ENCODE peak calls at places on chromosome 20, in six cellular contexts. One of them, this sample, is unnamed. For H3K36me3, the result is how much of the 10 kb centered on the place peaks cover.

GRCh38 chr20:21027569-21027968 is 78.6 kb downstream of the LINC00237 start:
- DNase-seq in lower lobe of right lung: no peak
- DNase-seq in tibial artery: no peak
- DNase-seq in upper lobe of right lung: no peak
- DNase-seq in fibroblast of lung: no peak
- DNase-seq in tibial nerve: no peak
- DNase-seq in this sample: no peak

GRCh38 chr20:7147220-7147601 is 379.7 kb downstream of the BMP2 start:
- DNase-seq in tibial nerve: peak
- DNase-seq in lower lobe of right lung: no peak
- DNase-seq in upper lobe of right lung: no peak
- DNase-seq in fibroblast of lung: no peak
- DNase-seq in tibial artery: no peak
- DNase-seq in this sample: no peak

GRCh38 chr20:62732766-62733165 is 24.1 kb downstream of the NTSR1 start:
- DNase-seq in fibroblast of lung: no peak
- DNase-seq in upper lobe of right lung: peak
- DNase-seq in tibial artery: no peak
- DNase-seq in tibial nerve: no peak
- DNase-seq in lower lobe of right lung: peak
- DNase-seq in this sample: peak

GRCh38 chr20:59382326-59382725 is 81.9 kb downstream of the EDN3 start:
- DNase-seq in tibial nerve: no peak
- DNase-seq in tibial artery: no peak
- DNase-seq in lower lobe of right lung: no peak
- DNase-seq in upper lobe of right lung: no peak
- DNase-seq in fibroblast of lung: no peak
- DNase-seq in this sample: no peak

GRCh38 chr20:13174402-13174801 is 46.7 kb upstream of the ISM1 start:
- DNase-seq in fibroblast of lung: no peak
- DNase-seq in upper lobe of right lung: no peak
- DNase-seq in tibial nerve: no peak
- DNase-seq in lower lobe of right lung: no peak
- DNase-seq in tibial artery: no peak
- DNase-seq in this sample: no peak

GRCh38 chr20:11261533-11262000 is 587.8 kb upstream of the JAG1 start:
- DNase-seq in upper lobe of right lung: no peak
- DNase-seq in lower lobe of right lung: no peak
- DNase-seq in fibroblast of lung: peak
- DNase-seq in tibial artery: no peak
- DNase-seq in tibial nerve: no peak
- DNase-seq in this sample: no peak

GRCh38 chr20:61732511-61733210 is 333.0 kb downstream of the TAF4 start:
- DNase-seq in fibroblast of lung: no peak
- DNase-seq in upper lobe of right lung: no peak
- DNase-seq in tibial artery: no peak
- DNase-seq in lower lobe of right lung: peak
- DNase-seq in tibial nerve: no peak
- DNase-seq in this sample: no peak

GRCh38 chr20:24617757-24618450 is 148.5 kb downstream of the SYNDIG1 start:
- DNase-seq in tibial nerve: no peak
- DNase-seq in fibroblast of lung: no peak
- DNase-seq in lower lobe of right lung: no peak
- DNase-seq in tibial artery: no peak
- DNase-seq in upper lobe of right lung: no peak
- DNase-seq in this sample: no peak

GRCh38 chr20:56630086-56630493 is 984 bp downstream of the TFAP2C start:
- DNase-seq in tibial nerve: no peak
- DNase-seq in fibroblast of lung: no peak
- DNase-seq in lower lobe of right lung: peak
- DNase-seq in upper lobe of right lung: peak
- DNase-seq in tibial artery: no peak
- DNase-seq in this sample: peak

GRCh38 chr20:25258828-25259227 is 10.9 kb downstream of the PYGB start:
- DNase-seq in upper lobe of right lung: no peak
- DNase-seq in fibroblast of lung: no peak
- DNase-seq in tibial nerve: no peak
- DNase-seq in tibial artery: no peak
- DNase-seq in lower lobe of right lung: no peak
- DNase-seq in this sample: no peak

GRCh38 chr20:49559411-49560081 is 8.4 kb downstream of the PTGIS start:
- DNase-seq in tibial artery: no peak
- DNase-seq in lower lobe of right lung: no peak
- DNase-seq in tibial nerve: peak
- DNase-seq in upper lobe of right lung: no peak
- DNase-seq in fibroblast of lung: peak
- DNase-seq in this sample: no peak

GRCh38 chr20:58891686-58892125 is 39.2 kb downstream of the GNAS start:
- DNase-seq in tibial artery: peak
- DNase-seq in fibroblast of lung: peak
- DNase-seq in upper lobe of right lung: peak
- DNase-seq in tibial nerve: no peak
- DNase-seq in lower lobe of right lung: peak
- DNase-seq in this sample: peak

GRCh38 chr20:58596244-58597010 is 54.7 kb upstream of the STX16 start:
- DNase-seq in tibial artery: no peak
- DNase-seq in fibroblast of lung: no peak
- DNase-seq in tibial nerve: no peak
- DNase-seq in lower lobe of right lung: no peak
- DNase-seq in upper lobe of right lung: no peak
- DNase-seq in this sample: no peak

GRCh38 chr20:29408034-29408695 is 1849.3 kb upstream of the DEFB115 start:
- DNase-seq in fibroblast of lung: no peak
- DNase-seq in tibial artery: no peak
- DNase-seq in upper lobe of right lung: no peak
- DNase-seq in tibial nerve: no peak
- DNase-seq in lower lobe of right lung: no peak
- DNase-seq in this sample: no peak

GRCh38 chr20:14890713-14891112 is 553.3 kb upstream of the FLRT3 start:
- DNase-seq in fibroblast of lung: no peak
- DNase-seq in upper lobe of right lung: no peak
- DNase-seq in tibial artery: no peak
- DNase-seq in lower lobe of right lung: no peak
- DNase-seq in tibial nerve: no peak
- DNase-seq in this sample: no peak

GRCh38 chr20:34993941-34994508 is 38.4 kb downstream of the MYH7B start:
- DNase-seq in fibroblast of lung: no peak
- DNase-seq in tibial artery: no peak
- DNase-seq in upper lobe of right lung: no peak
- DNase-seq in lower lobe of right lung: no peak
- DNase-seq in tibial nerve: no peak
- DNase-seq in this sample: peak
- H3K27ac ChIP-seq in fibroblast of lung: no peak
- H3K27ac ChIP-seq in tibial artery: no peak
- H3K27ac ChIP-seq in upper lobe of right lung: no peak
- H3K27ac ChIP-seq in lower lobe of right lung: no peak
- H3K27ac ChIP-seq in tibial nerve: no peak
- H3K27ac ChIP-seq in this sample: no peak

DNA sequence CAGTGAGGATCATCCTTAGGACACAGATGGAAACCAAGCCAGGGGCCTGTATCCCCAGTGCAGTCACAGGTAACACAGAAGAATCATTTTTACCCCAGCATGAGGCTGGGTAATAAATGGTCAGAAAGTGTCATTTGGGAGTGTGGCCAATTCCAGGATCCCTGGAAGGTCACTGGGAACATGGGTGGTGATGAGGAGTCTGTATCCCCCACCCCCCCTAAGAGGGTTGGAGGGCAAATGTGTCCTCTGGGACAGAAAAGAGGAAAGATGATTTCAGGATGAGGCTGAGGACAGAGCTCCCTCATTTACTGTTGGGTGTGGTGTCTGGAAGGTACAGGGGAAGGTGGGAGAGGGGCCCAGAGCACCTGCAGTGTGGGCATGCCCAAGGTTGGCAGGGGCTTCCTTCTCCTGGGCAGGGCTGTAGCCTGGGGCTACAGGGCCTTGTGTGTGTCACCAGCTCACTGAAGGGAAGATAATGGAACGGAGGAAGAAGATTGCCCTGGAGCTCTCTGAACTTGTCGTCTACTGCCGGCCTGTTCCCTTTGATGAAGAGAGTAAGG is 34.5 kb downstream of the PLCG1 start:
- DNase-seq in tibial nerve: no peak
- DNase-seq in lower lobe of right lung: no peak
- DNase-seq in tibial artery: peak
- DNase-seq in upper lobe of right lung: peak
- DNase-seq in fibroblast of lung: no peak
- DNase-seq in this sample: no peak
- H3K36me3 ChIP-seq in tibial nerve: under half
- H3K36me3 ChIP-seq in lower lobe of right lung: half or more
- H3K36me3 ChIP-seq in tibial artery: half or more
- H3K36me3 ChIP-seq in upper lobe of right lung: half or more
- H3K36me3 ChIP-seq in fibroblast of lung: under half
- H3K36me3 ChIP-seq in this sample: half or more

GRCh38 chr20:48421547-48421946 is 406.3 kb downstream of the PREX1 start:
- DNase-seq in tibial nerve: no peak
- DNase-seq in upper lobe of right lung: no peak
- DNase-seq in fibroblast of lung: no peak
- DNase-seq in tibial artery: no peak
- DNase-seq in lower lobe of right lung: no peak
- DNase-seq in this sample: no peak
- TF ChIP-seq CTCF in tibial nerve: no peak
- TF ChIP-seq CTCF in upper lobe of right lung: no peak
- TF ChIP-seq CTCF in fibroblast of lung: no peak
- TF ChIP-seq CTCF in tibial artery: no peak
- TF ChIP-seq CTCF in lower lobe of right lung: no peak
- TF ChIP-seq CTCF in this sample: no peak

GRCh38 chr20:46020515-46020914 is 8.5 kb upstream of the SLC12A5 start:
- DNase-seq in tibial nerve: no peak
- DNase-seq in fibroblast of lung: no peak
- DNase-seq in upper lobe of right lung: no peak
- DNase-seq in lower lobe of right lung: no peak
- DNase-seq in tibial artery: no peak
- DNase-seq in this sample: no peak

GRCh38 chr20:46023148-46023484 is 5.9 kb upstream of the SLC12A5 start:
- DNase-seq in upper lobe of right lung: no peak
- DNase-seq in fibroblast of lung: no peak
- DNase-seq in tibial artery: no peak
- DNase-seq in lower lobe of right lung: no peak
- DNase-seq in tibial nerve: no peak
- DNase-seq in this sample: no peak

GRCh38 chr20:46022411-46023147 is 6.4 kb upstream of the SLC12A5 start:
- DNase-seq in tibial artery: no peak
- DNase-seq in upper lobe of right lung: peak
- DNase-seq in lower lobe of right lung: peak
- DNase-seq in fibroblast of lung: no peak
- DNase-seq in tibial nerve: no peak
- DNase-seq in this sample: peak

GRCh38 chr20:46023999-46024398 is 5.0 kb upstream of the SLC12A5 start:
- DNase-seq in lower lobe of right lung: no peak
- DNase-seq in upper lobe of right lung: no peak
- DNase-seq in tibial nerve: no peak
- DNase-seq in tibial artery: no peak
- DNase-seq in fibroblast of lung: no peak
- DNase-seq in this sample: no peak

DNA sequence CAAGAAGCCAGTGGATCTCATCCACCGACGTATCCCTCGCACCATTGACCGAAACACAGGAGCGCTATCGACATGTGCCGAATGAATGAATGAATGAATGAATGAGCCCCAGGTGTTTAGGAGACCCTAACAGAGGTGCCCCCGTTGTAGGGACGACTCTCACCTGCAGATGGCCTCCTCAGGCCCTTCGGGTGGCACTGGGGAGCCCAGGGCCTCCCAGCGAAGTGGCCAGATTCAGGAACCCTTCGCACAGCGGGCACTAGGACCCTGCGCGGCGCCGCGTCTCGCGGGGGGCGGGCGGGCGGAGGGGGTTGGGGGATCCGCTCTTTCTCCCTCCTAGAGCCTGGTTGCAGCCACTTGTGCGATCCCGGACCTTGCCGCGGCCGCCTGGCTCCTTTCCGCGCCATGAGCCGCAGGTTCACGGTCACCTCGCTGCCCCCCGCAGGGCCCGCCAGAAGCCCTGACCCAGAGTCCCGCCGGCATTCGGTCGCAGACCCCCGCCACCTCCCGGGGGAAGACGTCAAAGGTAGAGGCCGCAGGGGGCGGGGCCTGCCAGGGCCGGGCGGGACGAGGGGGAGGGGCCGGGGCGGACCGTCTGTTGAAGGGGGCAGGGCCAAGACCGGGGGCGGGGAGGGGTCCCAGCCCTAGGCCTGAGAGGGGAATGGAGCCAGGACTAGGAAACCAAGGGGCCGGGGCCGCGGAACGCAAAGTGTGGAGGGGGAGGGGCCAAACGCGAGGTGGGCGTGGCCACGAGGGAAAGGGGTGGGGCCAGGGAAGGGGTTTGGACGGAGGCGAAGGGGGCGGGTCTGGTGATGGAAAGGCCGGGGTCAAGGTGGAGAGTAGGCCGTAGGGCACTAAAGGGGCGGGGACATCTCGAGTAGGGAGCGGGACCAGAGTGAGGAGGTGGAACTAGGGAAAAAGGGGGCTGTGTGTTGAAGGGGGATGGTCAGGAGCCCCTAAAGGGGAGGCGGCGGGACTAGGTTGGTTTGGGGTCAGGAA is 7.4 kb upstream of the SLC12A5 start:
- DNase-seq in tibial nerve: no peak
- DNase-seq in upper lobe of right lung: peak
- DNase-seq in fibroblast of lung: no peak
- DNase-seq in lower lobe of right lung: no peak
- DNase-seq in tibial artery: no peak
- DNase-seq in this sample: no peak
- H3K27ac ChIP-seq in tibial nerve: no peak
- H3K27ac ChIP-seq in upper lobe of right lung: no peak
- H3K27ac ChIP-seq in fibroblast of lung: no peak
- H3K27ac ChIP-seq in lower lobe of right lung: no peak
- H3K27ac ChIP-seq in tibial artery: no peak
- H3K27ac ChIP-seq in this sample: no peak